ENCODE peak calls at places on chromosomes 11 and 22, in six cellular contexts. One of them, this sample, is unnamed.

GRCh38 chr11:123174196-123175183 is 20.6 kb downstream of the CLMP start:
- DNase-seq in ascending aorta: peak
- DNase-seq in germinal center: no peak
- DNase-seq in HTR-8/SVneo: peak
- DNase-seq in cardiac muscle cell: no peak
- DNase-seq in choroid plexus epithelial cell: peak
- DNase-seq in this sample: peak

GRCh38 chr22:50016988-50017700 is 4.6 kb upstream of the IL17REL start:
- DNase-seq in ascending aorta: no peak
- DNase-seq in germinal center: no peak
- DNase-seq in HTR-8/SVneo: peak
- DNase-seq in cardiac muscle cell: no peak
- DNase-seq in choroid plexus epithelial cell: no peak
- DNase-seq in this sample: no peak

GRCh38 chr22:24089951-24090350 is 78.8 kb downstream of the CABIN1 start:
- DNase-seq in ascending aorta: peak
- DNase-seq in germinal center: no peak
- DNase-seq in HTR-8/SVneo: no peak
- DNase-seq in cardiac muscle cell: no peak
- DNase-seq in choroid plexus epithelial cell: no peak
- DNase-seq in this sample: no peak

GRCh38 chr11:85961930-85962363 is 106.8 kb downstream of the CCDC83 start:
- DNase-seq in ascending aorta: no peak
- DNase-seq in germinal center: no peak
- DNase-seq in HTR-8/SVneo: peak
- DNase-seq in cardiac muscle cell: no peak
- DNase-seq in choroid plexus epithelial cell: peak
- DNase-seq in this sample: peak

GRCh38 chr11:33899383-33900037 is 7.6 kb upstream of the LMO2 start:
- DNase-seq in ascending aorta: peak
- DNase-seq in germinal center: no peak
- DNase-seq in HTR-8/SVneo: peak
- DNase-seq in cardiac muscle cell: peak
- DNase-seq in choroid plexus epithelial cell: peak
- DNase-seq in this sample: peak

GRCh38 chr22:40204331-40205116 is 26.8 kb downstream of the TNRC6B start:
- DNase-seq in ascending aorta: peak
- DNase-seq in germinal center: no peak
- DNase-seq in HTR-8/SVneo: peak
- DNase-seq in cardiac muscle cell: no peak
- DNase-seq in choroid plexus epithelial cell: peak
- DNase-seq in this sample: peak

GRCh38 chr22:23187871-23188700 is 7.8 kb downstream of the BCR start:
- DNase-seq in ascending aorta: no peak
- DNase-seq in germinal center: no peak
- DNase-seq in HTR-8/SVneo: no peak
- DNase-seq in cardiac muscle cell: no peak
- DNase-seq in choroid plexus epithelial cell: no peak
- DNase-seq in this sample: peak

GRCh38 chr11:9169595-9170295 is 78.3 kb upstream of the SCUBE2 start:
- DNase-seq in ascending aorta: no peak
- DNase-seq in germinal center: no peak
- DNase-seq in HTR-8/SVneo: no peak
- DNase-seq in cardiac muscle cell: no peak
- DNase-seq in choroid plexus epithelial cell: no peak
- DNase-seq in this sample: no peak

GRCh38 chr22:32880906-32881596 is 79.5 kb downstream of the TIMP3 start:
- DNase-seq in ascending aorta: peak
- DNase-seq in germinal center: no peak
- DNase-seq in HTR-8/SVneo: peak
- DNase-seq in cardiac muscle cell: peak
- DNase-seq in choroid plexus epithelial cell: peak
- DNase-seq in this sample: peak

GRCh38 chr11:131668867-131669780 is 298.7 kb downstream of the NTM start:
- DNase-seq in ascending aorta: no peak
- DNase-seq in germinal center: peak
- DNase-seq in HTR-8/SVneo: no peak
- DNase-seq in cardiac muscle cell: peak
- DNase-seq in choroid plexus epithelial cell: peak
- DNase-seq in this sample: peak

GRCh38 chr22:19615001-19615461 is 90.8 kb upstream of the CLDN5 start:
- DNase-seq in ascending aorta: no peak
- DNase-seq in germinal center: peak
- DNase-seq in HTR-8/SVneo: no peak
- DNase-seq in cardiac muscle cell: no peak
- DNase-seq in choroid plexus epithelial cell: no peak
- DNase-seq in this sample: no peak

GRCh38 chr22:42536166-42536565 is 16.6 kb upstream of the RRP7A start:
- DNase-seq in ascending aorta: no peak
- DNase-seq in germinal center: no peak
- DNase-seq in HTR-8/SVneo: no peak
- DNase-seq in cardiac muscle cell: no peak
- DNase-seq in choroid plexus epithelial cell: no peak
- DNase-seq in this sample: no peak

GRCh38 chr22:18023509-18024275 is 669 bp downstream of the MICAL3 start:
- DNase-seq in ascending aorta: peak
- DNase-seq in germinal center: peak
- DNase-seq in HTR-8/SVneo: peak
- DNase-seq in cardiac muscle cell: peak
- DNase-seq in choroid plexus epithelial cell: peak
- DNase-seq in this sample: peak

GRCh38 chr11:117843666-117844484 is 19.3 kb upstream of the FXYD2 start:
- DNase-seq in ascending aorta: peak
- DNase-seq in germinal center: peak
- DNase-seq in HTR-8/SVneo: peak
- DNase-seq in cardiac muscle cell: peak
- DNase-seq in choroid plexus epithelial cell: peak
- DNase-seq in this sample: peak

GRCh38 chr22:37681556-37682049 is 4.5 kb upstream of the NOL12 start:
- DNase-seq in ascending aorta: peak
- DNase-seq in germinal center: peak
- DNase-seq in HTR-8/SVneo: peak
- DNase-seq in cardiac muscle cell: peak
- DNase-seq in choroid plexus epithelial cell: peak
- DNase-seq in this sample: peak

GRCh38 chr11:109795234-109795633 is 298.0 kb upstream of the ZC3H12C start:
- DNase-seq in ascending aorta: no peak
- DNase-seq in germinal center: no peak
- DNase-seq in HTR-8/SVneo: no peak
- DNase-seq in cardiac muscle cell: no peak
- DNase-seq in choroid plexus epithelial cell: peak
- DNase-seq in this sample: no peak

GRCh38 chr11:75706260-75706729 is 11.3 kb upstream of the MOGAT2 start:
- DNase-seq in ascending aorta: peak
- DNase-seq in germinal center: peak
- DNase-seq in HTR-8/SVneo: peak
- DNase-seq in cardiac muscle cell: peak
- DNase-seq in choroid plexus epithelial cell: peak
- DNase-seq in this sample: peak

GRCh38 chr11:13073119-13073981 is 64.2 kb downstream of the RASSF10 start:
- DNase-seq in ascending aorta: no peak
- DNase-seq in germinal center: no peak
- DNase-seq in HTR-8/SVneo: peak
- DNase-seq in cardiac muscle cell: no peak
- DNase-seq in choroid plexus epithelial cell: peak
- DNase-seq in this sample: peak

GRCh38 chr22:22882033-22882717 is 5.4 kb upstream of the IGLL5 start:
- DNase-seq in ascending aorta: no peak
- DNase-seq in germinal center: peak
- DNase-seq in HTR-8/SVneo: no peak
- DNase-seq in cardiac muscle cell: no peak
- DNase-seq in choroid plexus epithelial cell: peak
- DNase-seq in this sample: no peak

GRCh38 chr11:61654397-61654829 is 25.8 kb upstream of the DAGLA start:
- DNase-seq in ascending aorta: peak
- DNase-seq in germinal center: no peak
- DNase-seq in HTR-8/SVneo: no peak
- DNase-seq in cardiac muscle cell: no peak
- DNase-seq in choroid plexus epithelial cell: no peak
- DNase-seq in this sample: no peak

GRCh38 chr11:20337526-20338154 is 25.9 kb upstream of the HTATIP2 start:
- DNase-seq in ascending aorta: no peak
- DNase-seq in germinal center: no peak
- DNase-seq in HTR-8/SVneo: peak
- DNase-seq in cardiac muscle cell: peak
- DNase-seq in choroid plexus epithelial cell: peak
- DNase-seq in this sample: peak

GRCh38 chr11:73273246-73273890 is 1.2 kb downstream of the P2RY6 start:
- DNase-seq in ascending aorta: peak
- DNase-seq in germinal center: no peak
- DNase-seq in HTR-8/SVneo: no peak
- DNase-seq in cardiac muscle cell: no peak
- DNase-seq in choroid plexus epithelial cell: no peak
- DNase-seq in this sample: no peak

GRCh38 chr11:106152013-106152412 is 74.6 kb downstream of the AASDHPPT start:
- DNase-seq in ascending aorta: no peak
- DNase-seq in germinal center: no peak
- DNase-seq in HTR-8/SVneo: no peak
- DNase-seq in cardiac muscle cell: no peak
- DNase-seq in choroid plexus epithelial cell: peak
- DNase-seq in this sample: peak

GRCh38 chr22:23565288-23565941 is 14.7 kb downstream of the IGLL1 start:
- DNase-seq in ascending aorta: no peak
- DNase-seq in germinal center: no peak
- DNase-seq in HTR-8/SVneo: no peak
- DNase-seq in cardiac muscle cell: peak
- DNase-seq in choroid plexus epithelial cell: peak
- DNase-seq in this sample: peak

GRCh38 chr22:23062616-23063538 is 7.4 kb upstream of the GNAZ start:
- DNase-seq in ascending aorta: peak
- DNase-seq in germinal center: no peak
- DNase-seq in HTR-8/SVneo: no peak
- DNase-seq in cardiac muscle cell: no peak
- DNase-seq in choroid plexus epithelial cell: no peak
- DNase-seq in this sample: no peak

GRCh38 chr11:107651672-107652071 is 60.2 kb downstream of the SLN start:
- DNase-seq in ascending aorta: no peak
- DNase-seq in germinal center: no peak
- DNase-seq in HTR-8/SVneo: peak
- DNase-seq in cardiac muscle cell: no peak
- DNase-seq in choroid plexus epithelial cell: no peak
- DNase-seq in this sample: no peak

GRCh38 chr22:20292108-20292507 is 24.0 kb upstream of the RTN4R start:
- DNase-seq in ascending aorta: no peak
- DNase-seq in germinal center: no peak
- DNase-seq in HTR-8/SVneo: no peak
- DNase-seq in cardiac muscle cell: no peak
- DNase-seq in choroid plexus epithelial cell: no peak
- DNase-seq in this sample: no peak

GRCh38 chr22:46574993-46575914 is 37.8 kb upstream of the CELSR1 start:
- DNase-seq in ascending aorta: no peak
- DNase-seq in germinal center: no peak
- DNase-seq in HTR-8/SVneo: no peak
- DNase-seq in cardiac muscle cell: peak
- DNase-seq in choroid plexus epithelial cell: no peak
- DNase-seq in this sample: no peak

GRCh38 chr11:61149624-61150615 is 11.3 kb downstream of the VPS37C start:
- DNase-seq in ascending aorta: no peak
- DNase-seq in germinal center: no peak
- DNase-seq in HTR-8/SVneo: no peak
- DNase-seq in cardiac muscle cell: no peak
- DNase-seq in choroid plexus epithelial cell: peak
- DNase-seq in this sample: peak

GRCh38 chr22:27895600-27895999 is 23.5 kb downstream of the PITPNB start:
- DNase-seq in ascending aorta: no peak
- DNase-seq in germinal center: no peak
- DNase-seq in HTR-8/SVneo: no peak
- DNase-seq in cardiac muscle cell: no peak
- DNase-seq in choroid plexus epithelial cell: no peak
- DNase-seq in this sample: no peak

GRCh38 chr11:93570759-93571413 is 27.7 kb upstream of the SMCO4 start:
- DNase-seq in ascending aorta: peak
- DNase-seq in germinal center: no peak
- DNase-seq in HTR-8/SVneo: peak
- DNase-seq in cardiac muscle cell: peak
- DNase-seq in choroid plexus epithelial cell: peak
- DNase-seq in this sample: peak

GRCh38 chr22:29215012-29215860 is 9.5 kb downstream of the EMID1 start:
- DNase-seq in ascending aorta: peak
- DNase-seq in germinal center: no peak
- DNase-seq in HTR-8/SVneo: no peak
- DNase-seq in cardiac muscle cell: no peak
- DNase-seq in choroid plexus epithelial cell: no peak
- DNase-seq in this sample: no peak

GRCh38 chr11:21514298-21514697 is 678.6 kb upstream of the ANO5 start:
- DNase-seq in ascending aorta: no peak
- DNase-seq in germinal center: no peak
- DNase-seq in HTR-8/SVneo: no peak
- DNase-seq in cardiac muscle cell: peak
- DNase-seq in choroid plexus epithelial cell: no peak
- DNase-seq in this sample: no peak

GRCh38 chr22:29581799-29582198 is 886 bp upstream of the NIPSNAP1 start:
- DNase-seq in ascending aorta: no peak
- DNase-seq in germinal center: no peak
- DNase-seq in HTR-8/SVneo: no peak
- DNase-seq in cardiac muscle cell: no peak
- DNase-seq in choroid plexus epithelial cell: no peak
- DNase-seq in this sample: no peak

GRCh38 chr11:68997124-68997994 is 15.7 kb downstream of the MRGPRF start:
- DNase-seq in ascending aorta: peak
- DNase-seq in germinal center: no peak
- DNase-seq in HTR-8/SVneo: no peak
- DNase-seq in cardiac muscle cell: no peak
- DNase-seq in choroid plexus epithelial cell: no peak
- DNase-seq in this sample: no peak

GRCh38 chr11:125464266-125464662 is 31.8 kb downstream of the FEZ1 start:
- DNase-seq in ascending aorta: no peak
- DNase-seq in germinal center: no peak
- DNase-seq in HTR-8/SVneo: no peak
- DNase-seq in cardiac muscle cell: no peak
- DNase-seq in choroid plexus epithelial cell: peak
- DNase-seq in this sample: peak

GRCh38 chr22:45210174-45210573 is 30.5 kb downstream of the KIAA0930 start:
- DNase-seq in ascending aorta: peak
- DNase-seq in germinal center: no peak
- DNase-seq in HTR-8/SVneo: no peak
- DNase-seq in cardiac muscle cell: no peak
- DNase-seq in choroid plexus epithelial cell: no peak
- DNase-seq in this sample: no peak

GRCh38 chr22:30054764-30055069 is 25.5 kb upstream of the HORMAD2 start:
- DNase-seq in ascending aorta: no peak
- DNase-seq in germinal center: no peak
- DNase-seq in HTR-8/SVneo: no peak
- DNase-seq in cardiac muscle cell: no peak
- DNase-seq in choroid plexus epithelial cell: no peak
- DNase-seq in this sample: no peak

GRCh38 chr22:36153756-36154155 is 6.8 kb downstream of the APOL3 start:
- DNase-seq in ascending aorta: no peak
- DNase-seq in germinal center: no peak
- DNase-seq in HTR-8/SVneo: no peak
- DNase-seq in cardiac muscle cell: no peak
- DNase-seq in choroid plexus epithelial cell: no peak
- DNase-seq in this sample: no peak